ENCODE peak calls at places on chromosome 1, in eight cellular contexts. T, A, Q, V, Y, O, H and W are unnamed samples.

GRCh38 chr1:152107984-152108898 is 7.0 kb downstream of the TCHH start:
- DNase-seq in H (no peak), Y (no peak), A (no peak), O (no peak), T (peak; percentile 83), V (peak; percentile 35), Q (peak; percentile 46), W (no peak)

GRCh38 chr1:21816602-21817302 is 4.7 kb downstream of the LDLRAD2 start:
- DNase-seq in H (no peak), V (no peak), Y (no peak), O (no peak), T (no peak), Q (peak; percentile 81), A (no peak), W (no peak)

GRCh38 chr1:171142081-171142450 is 43.0 kb upstream of the FMO2 start:
- DNase-seq in A (no peak), T (no peak), O (no peak), H (no peak), Y (no peak), V (peak; percentile 58), Q (peak; percentile 66), W (no peak)

GRCh38 chr1:231626951-231627614 is 493 bp downstream of the DISC1 start:
- DNase-seq in Y (peak; percentile 31), O (peak; percentile 49), H (peak; percentile 25), Q (peak; percentile 43), A (no peak), T (peak; percentile 19), V (peak; percentile 88), W (no peak)

GRCh38 chr1:60978421-60979357 is 103.7 kb upstream of the NFIA start:
- DNase-seq in H (peak; percentile 32), T (peak; percentile 43), Q (peak; percentile 50), V (no peak), Y (peak; percentile 13), O (peak; percentile 43), A (peak; percentile 15), W (peak; percentile 87)

GRCh38 chr1:154972517-154973343 is 1.8 kb upstream of the CKS1B start:
- DNase-seq in Q (peak; percentile 95), V (no peak), O (peak; percentile 83), H (no peak), Y (no peak), T (peak; percentile 97), A (no peak), W (no peak)

GRCh38 chr1:24526940-24527542 is 24.4 kb downstream of the RCAN3 start:
- DNase-seq in O (no peak), H (no peak), Q (peak; percentile 20), Y (no peak), V (no peak), T (peak; percentile 25), A (no peak), W (peak; percentile 42)

GRCh38 chr1:157442065-157442464 is 110.2 kb downstream of the FCRL5 start:
- DNase-seq in A (no peak), O (no peak), T (no peak), Q (no peak), Y (no peak), V (no peak), H (no peak), W (no peak)

GRCh38 chr1:157478030-157478429 is 74.3 kb downstream of the FCRL5 start:
- DNase-seq in O (no peak), H (no peak), A (no peak), Q (no peak), V (no peak), Y (no peak), T (no peak), W (no peak)

GRCh38 chr1:10716840-10717239 is 79.6 kb downstream of the CASZ1 start:
- DNase-seq in Q (no peak), V (no peak), Y (no peak), O (no peak), H (no peak), A (no peak), T (no peak), W (peak; percentile 31)
- TF ChIP-seq POLR2A in Q (no peak), V (no peak), Y (no peak), O (no peak), H (no peak), A (no peak), T (no peak), W (no peak)

GRCh38 chr1:36155560-36156328 is at the start of gene MAP7D1:
- DNase-seq in V (peak; percentile 92), A (no peak), H (peak; percentile 73), O (peak; percentile 85), T (peak; percentile 73), Q (peak; percentile 80), Y (peak; percentile 78), W (peak; percentile 91)
- TF ChIP-seq POLR2A in V (peak; percentile 78), A (peak; percentile 93), H (peak; percentile 86), O (peak; percentile 60), T (peak; percentile 63), Q (peak; percentile 90), Y (peak; percentile 93), W (peak; percentile 86)

GRCh38 chr1:16498573-16499359 is 15.3 kb downstream of the RNU1-1 start:
- DNase-seq in Q (peak; percentile 79), T (peak; percentile 72), V (peak; percentile 95), O (peak; percentile 93), A (peak; percentile 32), Y (peak; percentile 96), H (peak; percentile 95), W (peak; percentile 81)
- TF ChIP-seq POLR2A in Q (no peak), T (peak; percentile 8), V (no peak), O (no peak), A (peak; percentile 61), Y (no peak), H (no peak), W (peak; percentile 26)

GRCh38 chr1:183945432-183946308 is 91.9 kb downstream of the COLGALT2 start:
- DNase-seq in V (no peak), A (no peak), O (no peak), H (no peak), Y (no peak), Q (no peak), T (no peak), W (no peak)

GRCh38 chr1:183946309-183946591 is 91.3 kb downstream of the COLGALT2 start:
- DNase-seq in A (no peak), T (no peak), Y (no peak), V (no peak), O (no peak), H (no peak), Q (no peak), W (no peak)

DNA sequence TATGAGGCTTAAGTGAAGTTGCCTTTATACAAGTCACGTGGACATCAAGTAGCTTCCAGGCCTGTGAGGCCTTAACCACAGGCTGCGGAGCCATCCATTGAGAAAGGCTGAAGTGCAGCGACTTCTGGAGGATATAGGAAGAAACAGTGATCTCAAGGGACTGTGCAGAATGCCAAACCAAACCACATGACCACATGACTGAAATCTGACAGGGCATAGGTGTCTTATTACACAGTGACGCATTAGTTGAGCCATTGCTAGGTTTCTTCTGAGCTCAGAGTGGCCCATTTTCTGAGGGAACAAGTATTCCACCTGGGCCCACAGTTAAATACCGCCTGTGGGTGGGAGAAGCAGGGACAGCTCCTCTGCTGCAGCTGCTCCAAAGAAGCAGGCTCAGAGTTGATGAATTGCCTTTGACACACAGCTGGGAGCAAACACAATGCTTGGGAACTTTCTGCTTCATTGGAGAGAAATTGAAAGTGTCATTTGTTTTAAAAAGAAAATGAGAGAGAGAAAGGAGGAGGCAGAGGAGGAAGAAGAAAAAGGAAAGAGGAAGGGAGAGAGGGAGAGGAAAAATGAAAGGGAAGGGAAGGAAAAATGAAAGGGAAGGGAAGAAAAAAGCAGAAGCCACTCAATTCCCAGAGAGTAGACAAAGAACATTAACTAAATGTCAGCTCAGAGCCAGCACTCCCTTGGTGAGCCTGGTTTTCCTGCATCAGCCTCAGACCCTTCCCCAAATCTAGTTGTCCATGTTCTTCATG is 94.4 kb downstream of the COLGALT2 start:
- DNase-seq in H (no peak), A (peak; percentile 34), Y (no peak), Q (peak; percentile 98), V (no peak), T (peak; percentile 37), O (no peak), W (no peak)
- TF ChIP-seq POLR2A in H (no peak), A (no peak), Y (no peak), Q (no peak), V (no peak), T (no peak), O (no peak), W (no peak)

DNA sequence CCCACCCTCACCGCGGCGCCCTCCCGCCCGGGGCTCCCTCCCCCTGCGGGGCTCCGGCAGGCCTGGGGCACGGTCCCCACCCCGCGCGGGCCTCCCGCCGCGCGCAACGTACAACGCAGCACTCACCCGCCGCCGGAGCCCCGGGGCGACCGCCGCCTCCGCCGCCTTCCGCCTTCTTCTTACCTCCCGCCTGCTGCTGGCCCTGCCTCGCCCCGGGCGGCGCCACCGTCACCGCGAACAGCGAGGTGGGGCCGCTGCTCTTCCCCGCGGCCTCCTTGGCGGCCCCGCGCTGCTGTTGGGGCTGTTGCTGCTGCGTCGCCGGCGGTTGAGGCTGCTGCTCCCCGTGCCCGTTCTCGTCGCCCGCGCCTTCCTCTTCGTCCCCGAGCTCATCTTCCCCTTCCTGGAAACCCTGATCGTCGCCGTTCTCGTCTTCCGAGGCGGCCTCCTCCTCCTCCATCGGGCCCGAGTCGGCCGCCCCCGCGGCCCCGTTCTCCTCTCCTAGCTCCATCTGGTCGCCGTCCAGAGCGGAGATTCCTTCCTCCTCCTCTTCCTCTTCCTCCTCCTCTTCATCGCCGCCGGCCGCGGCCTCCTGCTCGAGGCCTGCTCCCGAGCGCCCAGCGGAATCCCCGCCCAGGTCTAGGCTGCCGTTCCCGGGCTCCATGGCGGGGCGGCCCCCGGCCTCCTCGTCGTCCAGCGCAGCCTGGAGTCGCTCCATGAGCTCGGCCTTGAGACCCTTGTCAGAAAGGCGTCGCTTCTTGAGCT is 671 bp downstream of the HNRNPU start:
- DNase-seq in Y (no peak), O (peak; percentile 40), V (peak; percentile 58), A (no peak), H (peak; percentile 19), T (no peak), Q (no peak), W (peak; percentile 88)
- TF ChIP-seq POLR2A in Y (peak; percentile 51), O (no peak), V (no peak), A (peak; percentile 68), H (peak; percentile 32), T (no peak), Q (peak; percentile 72), W (no peak)

DNA sequence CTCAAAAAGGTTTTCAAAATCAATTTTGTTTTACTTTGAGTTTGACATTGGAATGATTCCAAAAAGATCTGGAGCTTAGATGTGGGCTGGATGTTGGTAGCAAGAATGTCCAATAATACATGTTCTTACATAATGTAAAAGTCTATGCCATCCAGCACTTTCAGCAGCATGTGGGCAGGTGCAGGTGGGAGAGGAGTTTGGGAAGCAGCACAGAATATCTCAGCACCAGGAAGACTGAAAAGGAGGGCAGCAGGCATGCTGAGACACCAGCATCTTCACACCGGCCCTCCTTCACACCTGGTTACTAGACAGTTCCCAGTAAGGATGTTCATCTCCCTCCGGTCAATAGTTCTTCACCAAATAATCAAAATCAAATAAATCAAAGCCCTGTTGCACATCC is 166.6 kb downstream of the ZBTB18 start:
- DNase-seq in H (no peak), V (no peak), Q (no peak), O (no peak), A (no peak), T (no peak), Y (no peak), W (no peak)
- TF ChIP-seq POLR2A in H (no peak), V (no peak), Q (no peak), O (no peak), A (no peak), T (no peak), Y (no peak), W (no peak)

DNA sequence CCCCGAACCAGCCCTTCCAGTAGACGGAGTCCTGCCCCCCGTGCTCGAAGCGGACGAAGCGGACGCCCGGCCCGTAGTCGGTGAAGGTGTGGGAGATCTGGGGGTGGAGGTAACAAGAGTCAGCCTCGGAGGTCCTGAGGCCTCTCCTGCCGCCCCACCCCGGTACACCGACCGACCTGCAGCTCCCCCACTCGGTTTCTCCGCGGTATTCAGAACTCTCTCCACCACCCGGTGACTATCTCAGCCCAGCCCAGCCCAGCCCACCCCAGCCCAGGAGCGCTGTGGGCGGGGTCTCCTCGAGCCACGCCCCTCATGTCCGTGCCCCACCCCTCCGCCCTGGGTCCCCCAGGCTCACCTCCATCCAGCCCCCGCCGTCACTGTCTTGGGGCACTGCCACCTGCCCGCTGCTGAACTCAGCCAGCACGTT is 5.5 kb downstream of the FBXO2 start:
- DNase-seq in O (peak; percentile 58), H (no peak), A (no peak), V (no peak), Q (no peak), T (no peak), Y (no peak), W (peak; percentile 49)
- TF ChIP-seq POLR2A in O (no peak), H (no peak), A (no peak), V (no peak), Q (no peak), T (no peak), Y (no peak), W (no peak)